ENCODE peak calls at places on chromosomes 11 and 22, in eight cellular contexts. L is EL; A is frontal cortex; I is activated naive CD8-positive, alpha-beta T cell treated with anti-CD3 and anti-CD28 coated beads, Interleukin-2, amount 50 U/mL, for 24 hours; N is amniotic stem cell; R is lower leg skin; Y is HT1080; W is activated CD4-positive, alpha-beta T cell treated with anti-CD3 and anti-CD28 coated beads, Interleukin-2, amount 50 U/mL, for 1 hour. E is an unnamed sample.

GRCh38 chr11:67694875-67695555 is 20.6 kb upstream of the ALDH3B2 start:
- DNase-seq in Y (no peak), N (no peak), A (no peak), R (peak), L (no peak), I (no peak), W (no peak), E (no peak)

GRCh38 chr22:35113341-35113740 is 47.4 kb downstream of the ISX start:
- DNase-seq in I (no peak), W (no peak), R (peak), N (no peak), L (no peak), Y (no peak), A (no peak), E (no peak)

GRCh38 chr11:116505466-116506247 is 267.1 kb downstream of the BUD13 start:
- DNase-seq in W (no peak), A (no peak), N (no peak), I (no peak), Y (no peak), L (no peak), R (peak), E (no peak)

GRCh38 chr11:32792948-32793475 is 1.4 kb downstream of the CCDC73 start:
- DNase-seq in R (peak), I (peak), A (peak), N (no peak), L (peak), Y (peak), W (peak), E (peak)

GRCh38 chr11:7457211-7457610 is 28.1 kb upstream of the OLFML1 start:
- DNase-seq in R (no peak), Y (peak), L (peak), N (no peak), I (no peak), A (no peak), W (no peak), E (no peak)

GRCh38 chr11:15688351-15688792 is 573.6 kb downstream of the INSC start:
- DNase-seq in A (peak), I (no peak), N (no peak), Y (peak), R (no peak), W (no peak), L (no peak), E (no peak)

GRCh38 chr22:42169055-42169469 is 38.5 kb upstream of the CYP2D6 start:
- DNase-seq in N (no peak), I (peak), W (peak), Y (peak), L (peak), R (no peak), A (peak), E (peak)

GRCh38 chr11:74447720-74448119 is 19.6 kb downstream of the KCNE3 start:
- DNase-seq in W (no peak), R (no peak), L (no peak), N (no peak), A (no peak), I (no peak), Y (no peak), E (no peak)

E was measured in prostate gland.